ENCODE peak calls at places on chromosomes 6 and 20, in ten cellular contexts. K is uterus, S is K562, B is fibroblast of pulmonary artery, G is tibial artery, N is ovary, D is GM23338, E is foreskin fibroblast, R is AG09309, C is IMR-90. O is an unnamed sample.
A peak's percentile ranks its signal among the peaks of the same experiment; 100 is the strongest.

GRCh38 chr6:142728367-142728766 is 216.6 kb downstream of the HIVEP2 start:
- DNase-seq in K (no peak), S (peak; percentile 14), B (peak; percentile 36), G (no peak), N (no peak), D (no peak), E (no peak), R (no peak), C (no peak), O (no peak)

GRCh38 chr6:138977646-138978167 is 10.3 kb downstream of the REPS1 start:
- DNase-seq in K (no peak), S (no peak), B (no peak), G (no peak), N (no peak), D (peak; percentile 68), E (no peak), R (no peak), C (no peak), O (no peak)

GRCh38 chr6:136323431-136324112 is 33.9 kb upstream of the BCLAF1 start:
- DNase-seq in K (no peak), S (no peak), B (peak; percentile 11), G (no peak), N (peak; percentile 39), D (no peak), E (no peak), R (no peak), C (no peak), O (peak; percentile 36)

GRCh38 chr20:23205656-23206055 is 119.5 kb upstream of the CD93 start:
- DNase-seq in K (peak; percentile 64), S (no peak), B (peak; percentile 74), G (peak; percentile 77), N (no peak), D (peak; percentile 35), E (peak; percentile 69), R (no peak), C (peak; percentile 9), O (peak; percentile 68)

GRCh38 chr20:48011025-48011424 is 225.7 kb upstream of the SULF2 start:
- DNase-seq in K (no peak), S (no peak), B (no peak), G (no peak), N (no peak), D (no peak), E (no peak), R (no peak), C (no peak), O (no peak)

GRCh38 chr6:146526192-146526591 is 17.4 kb upstream of the RAB32 start:
- DNase-seq in K (no peak), S (no peak), B (peak; percentile 56), G (no peak), N (no peak), D (no peak), E (no peak), R (no peak), C (no peak), O (peak; percentile 30)

GRCh38 chr6:28252507-28252975 is 472 bp upstream of the ZKSCAN4 start:
- DNase-seq in K (no peak), S (peak; percentile 33), B (no peak), G (no peak), N (no peak), D (peak; percentile 5), E (no peak), R (no peak), C (no peak), O (no peak)

GRCh38 chr20:61522498-61523090 is 270.5 kb downstream of the CDH4 start:
- DNase-seq in K (no peak), S (no peak), B (no peak), G (no peak), N (no peak), D (no peak), E (no peak), R (no peak), C (no peak), O (no peak)

GRCh38 chr6:43780293-43780692 is 10.3 kb downstream of the VEGFA start:
- DNase-seq in K (no peak), S (no peak), B (no peak), G (no peak), N (no peak), D (no peak), E (no peak), R (no peak), C (no peak), O (no peak)

DNA sequence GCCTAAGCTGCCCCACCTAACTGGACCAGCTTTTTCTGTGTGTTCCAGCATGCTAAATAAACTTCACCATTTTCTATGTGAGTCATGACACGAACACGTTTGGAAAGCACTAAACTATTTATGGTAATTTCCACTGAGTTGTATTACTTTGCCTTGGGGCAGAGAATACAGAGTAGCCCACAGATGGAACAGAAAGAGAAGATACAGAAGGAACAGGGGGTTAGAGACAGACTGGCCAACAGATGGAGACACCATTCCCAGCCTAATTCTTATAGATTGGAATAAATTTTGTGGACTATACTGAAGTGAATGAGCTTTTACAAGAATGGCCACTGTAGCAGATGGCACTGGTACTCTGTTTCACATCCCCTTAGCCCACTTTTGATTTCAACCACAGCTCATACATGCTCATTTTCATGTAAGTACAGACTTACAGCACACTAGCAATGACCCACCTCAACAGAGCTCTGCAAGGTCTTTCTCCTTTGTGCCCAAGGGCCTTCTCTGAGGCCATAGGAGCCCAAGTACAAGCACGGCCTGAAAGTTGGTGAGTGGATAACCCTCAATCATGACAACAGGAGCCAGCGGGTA is 13.1 kb upstream of the NT5DC1 start:
- DNase-seq in K (no peak), S (no peak), B (peak; percentile 29), G (no peak), N (no peak), D (no peak), E (peak; percentile 57), R (peak; percentile 34), C (peak; percentile 78), O (peak; percentile 58)
- TF ChIP-seq CTCF in K (no peak), S (no peak), B (no peak), G (no peak), N (no peak), D (no peak), E (peak; percentile 39), R (peak; percentile 33), C (no peak), O (no peak)

GRCh38 chr6:63661769-63662168 is 26.2 kb downstream of the PHF3 start:
- DNase-seq in K (no peak), S (no peak), B (no peak), G (no peak), N (no peak), D (no peak), E (no peak), R (no peak), C (no peak), O (no peak)
- H3K4me3 ChIP-seq in K (no peak overlapping the region), S (no peak overlapping the region), B (no peak overlapping the region), G (no peak overlapping the region), N (no peak overlapping the region), D (no peak overlapping the region), E (no peak overlapping the region), R (no peak overlapping the region), C (no peak overlapping the region), O (no peak overlapping the region)

DNA sequence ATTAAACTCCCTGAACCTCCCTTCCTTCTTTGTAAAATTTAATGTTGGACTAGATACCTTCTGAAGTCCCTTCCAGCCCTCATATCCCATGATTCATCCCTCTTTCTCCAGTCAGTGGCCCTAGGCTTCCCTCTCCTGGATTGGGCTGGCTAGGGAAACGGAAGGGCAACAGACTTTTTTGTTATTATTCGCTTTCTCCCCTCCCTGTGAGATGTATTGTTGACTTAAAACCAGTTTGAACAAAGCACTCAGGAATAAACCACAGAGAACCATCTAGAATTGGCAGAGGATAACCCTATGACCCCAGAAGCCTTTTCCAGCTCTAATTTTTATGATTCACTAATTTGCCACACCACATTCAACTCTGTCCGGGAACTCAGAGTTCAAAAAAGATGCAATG is 239.7 kb upstream of the SUPT3H start:
- DNase-seq in K (no peak), S (no peak), B (peak; percentile 11), G (no peak), N (no peak), D (no peak), E (no peak), R (no peak), C (peak; percentile 19), O (no peak)
- TF ChIP-seq CTCF in K (no peak), S (peak; percentile 20), B (no peak), G (no peak), N (no peak), D (peak; percentile 27), E (no peak), R (peak; percentile 52), C (peak; percentile 28), O (peak; percentile 10)

GRCh38 chr20:16462711-16463110 is 110.5 kb downstream of the KIF16B start:
- DNase-seq in K (no peak), S (no peak), B (no peak), G (no peak), N (no peak), D (peak; percentile 66), E (no peak), R (no peak), C (no peak), O (no peak)
- H3K4me3 ChIP-seq in K (no peak overlapping the region), S (no peak overlapping the region), B (no peak overlapping the region), G (no peak overlapping the region), N (no peak overlapping the region), D (no peak overlapping the region), E (no peak overlapping the region), R (no peak overlapping the region), C (no peak overlapping the region), O (no peak overlapping the region)

DNA sequence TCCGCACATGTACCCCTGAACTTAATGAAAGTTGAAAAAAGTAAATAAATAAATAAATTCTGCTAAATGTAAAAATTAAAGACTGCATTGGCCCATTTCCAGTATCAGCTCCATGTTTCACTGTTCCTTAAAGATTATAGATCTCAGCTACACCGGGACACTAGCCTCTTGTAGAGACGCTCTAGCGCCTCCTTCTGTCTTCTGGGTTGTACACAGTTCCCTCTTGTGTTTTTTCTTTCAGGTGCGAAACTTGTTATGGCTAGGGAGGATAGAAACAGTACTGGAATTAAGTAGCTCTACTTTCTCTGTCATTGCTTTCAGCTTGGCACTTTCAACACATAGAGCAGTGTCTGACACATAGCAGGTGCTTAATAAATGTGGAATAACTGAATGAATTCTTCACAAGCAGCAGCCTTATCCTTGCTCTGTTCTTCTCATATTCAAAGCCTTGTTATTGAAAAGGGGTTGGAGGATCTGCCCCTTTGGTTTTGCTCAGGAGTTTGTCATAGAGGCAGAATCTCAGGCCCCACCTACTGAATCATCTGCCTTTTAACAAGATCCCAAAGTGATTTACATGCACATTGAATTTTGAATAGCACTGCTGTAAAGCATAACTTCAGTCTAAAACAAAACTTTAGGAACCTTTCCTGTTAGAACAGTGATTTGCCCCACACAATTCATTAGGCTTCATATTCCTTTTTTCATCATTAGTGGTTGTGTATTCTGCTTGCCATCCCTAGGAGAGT is 92.3 kb downstream of the FIG4 start:
- DNase-seq in K (no peak), S (peak; percentile 23), B (peak; percentile 44), G (no peak), N (no peak), D (peak; percentile 90), E (no peak), R (no peak), C (peak; percentile 29), O (no peak)
- TF ChIP-seq CTCF in K (no peak), S (peak; percentile 80), B (peak; percentile 47), G (no peak), N (no peak), D (peak; percentile 85), E (peak; percentile 20), R (peak; percentile 25), C (peak; percentile 38), O (peak; percentile 27)

DNA sequence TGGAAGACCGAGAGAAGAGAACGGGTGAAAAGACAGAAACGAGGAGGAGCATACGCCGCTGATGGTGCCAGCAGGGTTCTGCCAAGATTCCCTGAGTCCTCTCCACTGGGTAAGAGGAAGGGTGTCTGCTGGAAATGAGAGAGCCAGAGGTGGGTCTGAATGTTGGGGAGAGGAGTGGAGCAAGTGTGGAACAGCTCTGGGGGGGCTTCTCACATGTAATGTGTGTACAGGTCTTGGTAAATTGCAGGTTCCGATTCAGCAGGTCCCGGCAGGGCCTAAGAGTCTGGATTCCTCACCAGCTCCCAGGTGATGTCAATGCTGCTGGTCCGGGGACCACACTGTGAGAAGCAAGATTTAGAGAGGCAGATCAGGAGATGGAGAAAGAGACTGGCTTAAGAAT is 1.5 kb upstream of the EBF4 start:
- DNase-seq in K (no peak), S (no peak), B (no peak), G (no peak), N (no peak), D (no peak), E (no peak), R (no peak), C (no peak), O (no peak)
- H3K4me3 ChIP-seq in K (no peak overlapping the region), S (no peak overlapping the region), B (no peak overlapping the region), G (no peak overlapping the region), N (no peak overlapping the region), D (no peak overlapping the region), E (no peak overlapping the region), R (no peak overlapping the region), C (no peak overlapping the region), O (no peak overlapping the region)

O was measured in AG10803.